ENCODE peak calls at places on chromosomes 2 and 18, in eight cellular contexts. P is D721Med, S is cardiac fibroblast, X is pancreas, M is neural crest cell, O is tibial artery, A is MCF 10A, K is progenitor cell of endocrine pancreas. H is an unnamed sample.

GRCh38 chr2:226707500-226707899 is 92.1 kb downstream of the IRS1 start:
- DNase-seq in P (no peak), S (peak; percentile 44), X (no peak), M (no peak), O (no peak), A (no peak), K (no peak), H (no peak)

GRCh38 chr2:166900700-166901099 is 12.4 kb downstream of the XIRP2 start:
- DNase-seq in P (no peak), S (peak; percentile 6), X (no peak), M (no peak), O (no peak), A (peak; percentile 59), K (no peak), H (no peak)

GRCh38 chr2:64646007-64646880 is 7.5 kb downstream of the SERTAD2 start:
- DNase-seq in P (no peak), S (peak; percentile 85), X (peak; percentile 82), M (peak; percentile 92), O (peak; percentile 91), A (peak; percentile 81), K (peak; percentile 74), H (peak; percentile 55)

GRCh38 chr2:150476213-150476740 is 11.2 kb downstream of the RND3 start:
- DNase-seq in P (no peak), S (no peak), X (no peak), M (no peak), O (no peak), A (no peak), K (no peak), H (no peak)

GRCh38 chr2:42567389-42567788 is 1.0 kb upstream of the MTA3 start:
- DNase-seq in P (no peak), S (peak; percentile 53), X (no peak), M (no peak), O (no peak), A (no peak), K (no peak), H (no peak)

GRCh38 chr2:96116424-96116878 is at the start of gene ADRA2B:
- DNase-seq in P (peak; percentile 82), S (peak; percentile 34), X (peak; percentile 82), M (no peak), O (no peak), A (peak; percentile 19), K (peak; percentile 65), H (peak; percentile 94)

GRCh38 chr2:199806179-199806578 is 44.8 kb downstream of the FTCDNL1 start:
- DNase-seq in P (no peak), S (no peak), X (no peak), M (no peak), O (no peak), A (no peak), K (no peak), H (no peak)

GRCh38 chr2:8617048-8617447 is 64.8 kb upstream of the ID2 start:
- DNase-seq in P (no peak), S (no peak), X (no peak), M (no peak), O (no peak), A (no peak), K (no peak), H (no peak)

GRCh38 chr2:188524519-188525113 is 232.9 kb downstream of the GULP1 start:
- DNase-seq in P (no peak), S (peak; percentile 81), X (peak; percentile 24), M (peak; percentile 38), O (no peak), A (peak; percentile 67), K (no peak), H (peak; percentile 11)

GRCh38 chr2:238287702-238288649 is at the start of gene PER2:
- DNase-seq in P (no peak), S (peak; percentile 80), X (peak; percentile 68), M (no peak), O (peak; percentile 81), A (peak; percentile 82), K (peak; percentile 27), H (peak; percentile 56)

GRCh38 chr2:237549216-237550056 is 16.9 kb upstream of the PRLH start:
- DNase-seq in P (no peak), S (no peak), X (no peak), M (no peak), O (no peak), A (no peak), K (no peak), H (no peak)

GRCh38 chr2:189267491-189267890 is 87.9 kb upstream of the COL5A2 start:
- DNase-seq in P (no peak), S (no peak), X (no peak), M (no peak), O (no peak), A (no peak), K (no peak), H (no peak)

GRCh38 chr2:96142217-96143113 is 2.8 kb downstream of the DUSP2 start:
- DNase-seq in P (no peak), S (no peak), X (no peak), M (no peak), O (no peak), A (no peak), K (no peak), H (peak; percentile 76)

GRCh38 chr2:176557821-176558220 is 288.6 kb downstream of the MTX2 start:
- DNase-seq in P (no peak), S (no peak), X (no peak), M (no peak), O (no peak), A (no peak), K (no peak), H (no peak)

GRCh38 chr18:54777118-54777791 is 51.0 kb upstream of the RAB27B start:
- DNase-seq in P (no peak), S (no peak), X (no peak), M (no peak), O (no peak), A (no peak), K (no peak), H (no peak)

GRCh38 chr2:46690825-46691224 is 211.5 kb downstream of the TMEM247 start:
- DNase-seq in P (no peak), S (peak; percentile 77), X (no peak), M (no peak), O (no peak), A (peak; percentile 56), K (no peak), H (no peak)

GRCh38 chr2:148209598-148209997 is 188.7 kb downstream of the MBD5 start:
- DNase-seq in P (no peak), S (peak; percentile 2), X (no peak), M (no peak), O (no peak), A (no peak), K (no peak), H (no peak)

DNA sequence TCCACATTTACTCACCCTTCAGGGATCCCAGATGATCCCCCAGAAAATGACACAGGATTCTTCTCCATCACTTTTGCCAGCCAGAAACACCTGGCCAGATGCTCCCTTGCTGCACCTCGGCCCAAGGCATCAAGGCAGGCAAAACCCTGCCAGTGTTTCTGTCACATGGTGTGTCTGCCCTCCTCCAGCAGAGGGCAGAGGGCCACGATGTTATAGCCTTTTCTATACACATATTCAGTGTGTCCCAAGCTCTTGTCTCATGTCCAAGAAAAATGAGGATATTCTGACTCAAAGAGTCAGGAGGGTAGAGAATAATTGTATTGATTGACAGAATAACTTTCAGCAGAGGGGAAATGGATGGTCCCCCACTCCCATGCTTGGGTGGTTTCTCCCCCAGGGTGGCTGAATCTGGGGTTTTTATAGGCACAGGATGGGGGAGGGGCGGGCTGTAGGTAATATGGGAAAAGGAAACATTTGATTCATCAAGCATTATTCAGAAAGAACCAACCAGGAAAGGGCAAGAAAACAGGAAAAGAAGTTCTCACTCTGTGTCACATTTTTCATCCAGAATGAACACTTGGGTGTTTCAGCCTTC is 933.9 kb downstream of the TRIB2 start:
- DNase-seq in P (no peak), S (no peak), X (no peak), M (no peak), O (no peak), A (peak; percentile 17), K (no peak), H (no peak)
- TF ChIP-seq CTCF in P (no peak), S (peak; percentile 35), X (no peak), M (peak; percentile 20), O (no peak), A (no peak), K (peak; percentile 20), H (no peak)

GRCh38 chr2:9653485-9654271 is 22.9 kb upstream of the YWHAQ start:
- DNase-seq in P (no peak), S (no peak), X (no peak), M (no peak), O (no peak), A (no peak), K (no peak), H (no peak)
- TF ChIP-seq CTCF in P (no peak), S (no peak), X (no peak), M (no peak), O (no peak), A (no peak), K (no peak), H (no peak)

GRCh38 chr2:80252294-80252986 is 52.1 kb downstream of the LRRTM1 start:
- DNase-seq in P (no peak), S (no peak), X (no peak), M (no peak), O (no peak), A (peak; percentile 28), K (no peak), H (no peak)

GRCh38 chr2:80259292-80259691 is 45.3 kb downstream of the LRRTM1 start:
- DNase-seq in P (no peak), S (no peak), X (no peak), M (no peak), O (no peak), A (no peak), K (no peak), H (no peak)

GRCh38 chr2:80258321-80258720 is 46.2 kb downstream of the LRRTM1 start:
- DNase-seq in P (no peak), S (no peak), X (no peak), M (no peak), O (no peak), A (no peak), K (no peak), H (no peak)

GRCh38 chr2:80258793-80259192 is 45.8 kb downstream of the LRRTM1 start:
- DNase-seq in P (no peak), S (no peak), X (no peak), M (no peak), O (no peak), A (no peak), K (no peak), H (no peak)

GRCh38 chr2:80256396-80257167 is 48.0 kb downstream of the LRRTM1 start:
- DNase-seq in P (no peak), S (peak; percentile 16), X (no peak), M (no peak), O (no peak), A (peak; percentile 52), K (no peak), H (no peak)
- TF ChIP-seq CTCF in P (peak; percentile 28), S (no peak), X (no peak), M (peak; percentile 58), O (no peak), A (peak; percentile 30), K (peak; percentile 62), H (no peak)

DNA sequence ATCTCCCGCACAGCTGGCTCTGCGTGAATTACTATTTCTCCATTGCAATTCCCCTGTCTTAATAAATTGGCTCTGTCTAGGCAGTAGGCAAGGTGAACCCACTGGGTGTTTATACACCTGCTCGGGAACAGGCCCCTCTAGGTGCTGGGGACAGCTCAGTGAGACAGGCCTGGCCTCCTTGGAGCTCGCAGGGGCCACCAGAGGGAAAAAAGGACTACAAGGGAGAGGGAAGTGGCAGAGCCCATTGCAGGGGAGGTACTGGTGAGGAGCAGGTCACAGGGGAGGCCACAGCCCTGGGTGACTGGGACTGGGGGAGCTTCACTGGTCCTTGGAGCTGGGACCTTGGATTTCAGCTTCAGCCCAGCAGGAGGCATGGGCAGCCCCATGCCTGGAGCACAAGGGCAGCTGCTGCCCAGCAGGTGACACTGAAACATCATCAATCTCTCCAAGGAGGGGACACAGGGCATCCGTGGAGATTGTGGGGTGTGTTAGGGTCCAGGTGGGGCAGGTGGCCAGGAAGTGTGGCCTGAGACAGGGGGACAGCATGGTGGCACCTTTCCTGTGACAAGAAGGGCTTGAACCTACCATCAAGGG is 31.2 kb downstream of the NGEF start:
- DNase-seq in P (no peak), S (no peak), X (no peak), M (no peak), O (peak; percentile 47), A (no peak), K (no peak), H (no peak)
- TF ChIP-seq CTCF in P (no peak), S (no peak), X (no peak), M (no peak), O (no peak), A (peak; percentile 6), K (no peak), H (no peak)

H was measured in GM20000.